ENCODE peak calls at places on chromosomes 11 and 22, in seven cellular contexts. Y is MM.1S, E is GM23248, T is PC-3, A is HCT116, J is SK-N-SH, R is neural progenitor cell. M is an unnamed sample.

GRCh38 chr11:3000032-3000961 is 8.2 kb upstream of the NAP1L4 start:
- DNase-seq in Y (no peak), E (peak; percentile 47), T (no peak), A (no peak), J (peak; percentile 88), R (peak; percentile 74), M (no peak)

GRCh38 chr11:120217941-120218694 is 7.3 kb downstream of the OAF start:
- DNase-seq in Y (no peak), E (no peak), T (no peak), A (no peak), J (no peak), R (peak; percentile 69), M (no peak)

GRCh38 chr11:68347841-68348240 is 35.5 kb downstream of the LRP5 start:
- DNase-seq in Y (no peak), E (no peak), T (no peak), A (no peak), J (no peak), R (no peak), M (no peak)

GRCh38 chr22:28647216-28647615 is 32.4 kb downstream of the TTC28 start:
- DNase-seq in Y (no peak), E (no peak), T (no peak), A (no peak), J (no peak), R (no peak), M (no peak)

GRCh38 chr11:123122341-123122740 is 60.4 kb upstream of the HSPA8 start:
- DNase-seq in Y (no peak), E (peak; percentile 77), T (no peak), A (no peak), J (peak; percentile 48), R (no peak), M (no peak)

GRCh38 chr22:46051646-46052045 is 74.7 kb upstream of the WNT7B start:
- DNase-seq in Y (no peak), E (no peak), T (no peak), A (no peak), J (no peak), R (no peak), M (no peak)

GRCh38 chr11:117750357-117750756 is 46.7 kb downstream of the DSCAML1 start:
- DNase-seq in Y (no peak), E (no peak), T (no peak), A (no peak), J (no peak), R (no peak), M (no peak)

GRCh38 chr11:117678651-117679407 is 118.2 kb downstream of the DSCAML1 start:
- DNase-seq in Y (no peak), E (no peak), T (no peak), A (no peak), J (peak; percentile 45), R (no peak), M (no peak)

GRCh38 chr22:43850529-43850928 is 11.8 kb downstream of the SULT4A1 start:
- DNase-seq in Y (no peak), E (no peak), T (no peak), A (no peak), J (no peak), R (no peak), M (no peak)

GRCh38 chr22:49838771-49839717 is 11.4 kb upstream of the BRD1 start:
- DNase-seq in Y (no peak), E (no peak), T (no peak), A (no peak), J (no peak), R (peak; percentile 37), M (peak; percentile 77)

GRCh38 chr22:19629720-19630419 is 84.4 kb upstream of the SEPTIN5 start:
- DNase-seq in Y (peak; percentile 77), E (peak; percentile 82), T (peak; percentile 78), A (peak; percentile 68), J (peak; percentile 95), R (peak; percentile 90), M (peak; percentile 93)

GRCh38 chr11:112962854-112963367 is 1.7 kb downstream of the NCAM1 start:
- DNase-seq in Y (no peak), E (peak; percentile 47), T (no peak), A (no peak), J (peak; percentile 85), R (peak; percentile 84), M (peak; percentile 71)

GRCh38 chr11:115905331-115905730 is 401.1 kb upstream of the CADM1 start:
- DNase-seq in Y (no peak), E (no peak), T (no peak), A (no peak), J (no peak), R (no peak), M (no peak)

GRCh38 chr22:33076368-33076767 is 18.2 kb upstream of the SYN3 start:
- DNase-seq in Y (no peak), E (peak; percentile 40), T (no peak), A (no peak), J (no peak), R (peak; percentile 61), M (peak; percentile 66)

GRCh38 chr22:45995405-45996101 is 18.6 kb upstream of the WNT7B start:
- DNase-seq in Y (no peak), E (peak; percentile 39), T (no peak), A (no peak), J (no peak), R (no peak), M (no peak)

GRCh38 chr22:30435674-30436126 is 10.1 kb downstream of the MTFP1 start:
- DNase-seq in Y (peak; percentile 40), E (no peak), T (no peak), A (peak; percentile 79), J (no peak), R (no peak), M (no peak)

GRCh38 chr11:65424200-65425104 is 1.9 kb downstream of the NEAT1 start:
- DNase-seq in Y (peak; percentile 57), E (peak; percentile 80), T (peak; percentile 42), A (no peak), J (no peak), R (no peak), M (peak; percentile 18)

GRCh38 chr11:76292583-76293188 is 86.4 kb upstream of the WNT11 start:
- DNase-seq in Y (no peak), E (no peak), T (no peak), A (no peak), J (no peak), R (no peak), M (no peak)

GRCh38 chr22:46421272-46421671 is 85.8 kb downstream of the TRMU start:
- DNase-seq in Y (peak; percentile 87), E (no peak), T (no peak), A (no peak), J (no peak), R (no peak), M (no peak)

GRCh38 chr11:10493041-10493663 is 38.1 kb downstream of the AMPD3 start:
- DNase-seq in Y (no peak), E (no peak), T (no peak), A (no peak), J (no peak), R (no peak), M (no peak)

GRCh38 chr11:10495464-10495786 is 40.4 kb downstream of the AMPD3 start:
- DNase-seq in Y (no peak), E (no peak), T (no peak), A (no peak), J (no peak), R (no peak), M (no peak)

GRCh38 chr11:10497371-10498021 is 42.4 kb downstream of the AMPD3 start:
- DNase-seq in Y (no peak), E (no peak), T (no peak), A (no peak), J (no peak), R (no peak), M (no peak)

GRCh38 chr11:10496296-10496936 is 41.4 kb downstream of the AMPD3 start:
- DNase-seq in Y (no peak), E (no peak), T (no peak), A (no peak), J (no peak), R (no peak), M (no peak)

DNA sequence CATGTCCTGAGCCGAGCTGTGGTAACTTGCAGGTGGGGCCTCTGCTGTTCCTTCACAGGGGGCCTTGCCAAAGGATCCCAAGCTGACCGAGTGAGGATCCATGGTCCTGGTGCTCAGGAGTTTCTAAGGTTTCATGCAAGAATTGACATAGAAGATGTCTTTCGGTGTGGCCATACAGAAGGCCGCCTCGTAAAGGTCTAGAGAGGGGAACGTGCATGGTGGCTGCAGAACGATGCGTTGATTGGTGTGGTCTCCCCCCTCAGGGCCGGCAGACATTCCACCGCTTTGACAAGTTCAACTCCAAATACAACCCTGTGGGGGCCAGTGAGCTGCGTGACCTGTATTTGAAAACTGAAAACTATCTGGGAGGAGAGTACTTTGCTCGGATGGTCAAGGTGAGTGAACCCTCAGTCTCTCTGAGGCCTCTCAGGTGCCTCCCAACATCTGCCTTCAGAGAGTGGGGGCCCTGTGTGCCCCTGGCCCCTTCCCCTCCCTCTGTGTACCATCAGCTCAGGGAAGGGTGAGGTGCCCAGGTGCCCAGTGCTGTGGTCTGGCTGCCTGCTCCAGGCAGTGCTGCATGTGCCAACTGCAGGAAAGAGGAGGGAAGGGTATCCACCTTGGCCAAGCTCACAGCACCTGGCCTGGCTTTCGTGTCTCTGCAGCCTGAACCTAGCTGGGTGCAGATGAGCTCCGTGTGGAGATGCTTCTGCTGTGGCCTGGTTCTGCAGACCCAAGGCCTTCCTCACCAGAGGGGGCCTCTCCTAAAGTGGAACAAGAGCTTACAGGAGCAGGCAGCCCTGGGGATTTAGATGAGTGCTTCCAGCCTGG is 39.8 kb downstream of the AMPD3 start:
- DNase-seq in Y (no peak), E (no peak), T (no peak), A (no peak), J (no peak), R (no peak), M (no peak)
- H3K27ac ChIP-seq in Y (no peak overlapping the region), E (no peak overlapping the region), T (no peak overlapping the region), A (no peak overlapping the region), J (no peak overlapping the region), R (no peak overlapping the region), M (no peak overlapping the region)

GRCh38 chr22:37018086-37018814 is 997 bp downstream of the TST start:
- DNase-seq in Y (no peak), E (no peak), T (no peak), A (no peak), J (no peak), R (no peak), M (peak; percentile 49)
- H2AFZ ChIP-seq in Y (peak overlapping the region; percentile 82), E (peak overlapping the region; percentile 92), T (peak overlapping the region; percentile 59), A (no peak overlapping the region), J (peak overlapping the region; percentile 96), R (no peak overlapping the region), M (no peak overlapping the region)

DNA sequence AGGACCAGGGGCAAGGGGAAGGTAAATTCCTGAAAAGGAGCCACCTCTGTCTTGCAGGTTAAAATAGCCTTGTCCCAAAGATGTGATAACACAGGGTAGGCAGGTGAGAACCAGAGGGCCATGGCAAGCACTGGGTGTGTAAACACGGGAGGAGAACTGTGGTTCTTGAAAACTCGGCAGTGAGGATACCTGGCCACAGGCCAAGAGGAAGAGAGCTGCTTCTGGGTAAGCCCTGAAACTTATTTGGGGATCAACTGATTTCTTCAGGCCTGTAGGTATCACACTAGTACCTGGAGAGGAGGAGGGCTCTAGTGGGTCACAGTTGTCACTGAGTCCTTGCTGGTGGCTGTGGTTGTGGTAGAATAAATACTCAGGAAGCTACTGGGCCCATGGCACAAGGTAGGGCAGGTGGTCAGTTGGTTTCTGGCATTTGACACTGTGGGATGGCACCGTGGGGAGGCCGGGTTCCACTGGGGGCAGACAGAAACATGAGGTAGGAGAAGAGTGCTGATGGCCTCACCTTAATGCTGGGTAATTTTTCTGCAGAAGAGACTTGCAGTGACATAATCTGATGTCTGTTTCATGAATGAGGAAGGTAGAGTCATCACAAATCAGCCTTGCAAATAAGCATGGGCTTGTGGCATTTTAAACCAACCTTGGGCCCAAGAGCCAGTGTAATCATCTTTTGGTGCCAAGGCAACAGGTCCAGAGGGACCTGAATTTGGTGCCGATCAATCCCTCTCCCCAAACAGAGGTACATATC is 22.0 kb downstream of the AMPD3 start:
- DNase-seq in Y (no peak), E (no peak), T (no peak), A (no peak), J (no peak), R (no peak), M (no peak)
- TF ChIP-seq EZH2phosphoT487 in Y (no peak), E (no peak), T (no peak), A (no peak), J (no peak), R (no peak), M (no peak)

GRCh38 chr11:27349919-27350318 is 13.1 kb downstream of the CCDC34 start:
- DNase-seq in Y (no peak), E (no peak), T (no peak), A (no peak), J (no peak), R (no peak), M (no peak)
- H3K27ac ChIP-seq in Y (no peak overlapping the region), E (no peak overlapping the region), T (no peak overlapping the region), A (no peak overlapping the region), J (no peak overlapping the region), R (peak overlapping the region; percentile 68), M (peak overlapping the region; percentile 82)

M was measured in GM23338.